ENCODE peak calls at places on chromosomes 6 and 20, in five cellular contexts. One of them, this sample, is unnamed. For H3K4me1 and H3K36me3, the result is how much of the 10 kb centered on the place peaks cover.

GRCh38 chr6:16762265-16762546 is 946 bp upstream of the ATXN1 start:
- DNase-seq in OCI-LY7: no peak
- DNase-seq in GM23248: peak
- DNase-seq in endothelial cell of umbilical vein: no peak
- DNase-seq in stomach: no peak
- DNase-seq in this sample: no peak

GRCh38 chr20:14634666-14635065 is 297.3 kb upstream of the FLRT3 start:
- DNase-seq in GM23248: peak
- DNase-seq in stomach: no peak
- DNase-seq in OCI-LY7: no peak
- DNase-seq in endothelial cell of umbilical vein: no peak
- DNase-seq in this sample: no peak

GRCh38 chr6:84222426-84222825 is 5.0 kb downstream of the CEP162 start:
- DNase-seq in endothelial cell of umbilical vein: no peak
- DNase-seq in stomach: no peak
- DNase-seq in GM23248: no peak
- DNase-seq in OCI-LY7: no peak
- DNase-seq in this sample: no peak

GRCh38 chr6:27617046-27617687 is 144.3 kb upstream of the ZNF184 start:
- DNase-seq in stomach: no peak
- DNase-seq in GM23248: peak
- DNase-seq in endothelial cell of umbilical vein: peak
- DNase-seq in OCI-LY7: no peak
- DNase-seq in this sample: no peak

GRCh38 chr6:110618591-110619267 is 142.3 kb upstream of the SLC22A16 start:
- DNase-seq in stomach: no peak
- DNase-seq in GM23248: no peak
- DNase-seq in OCI-LY7: peak
- DNase-seq in endothelial cell of umbilical vein: peak
- DNase-seq in this sample: no peak

GRCh38 chr20:35849726-35850125 is 77.9 kb downstream of the PHF20 start:
- DNase-seq in GM23248: peak
- DNase-seq in stomach: no peak
- DNase-seq in OCI-LY7: no peak
- DNase-seq in endothelial cell of umbilical vein: peak
- DNase-seq in this sample: no peak

GRCh38 chr6:33848498-33848897 is 44.7 kb upstream of the MLN start:
- DNase-seq in OCI-LY7: no peak
- DNase-seq in endothelial cell of umbilical vein: no peak
- DNase-seq in GM23248: no peak
- DNase-seq in stomach: no peak
- DNase-seq in this sample: no peak

GRCh38 chr6:137115653-137116052 is 57.8 kb downstream of the IL22RA2 start:
- DNase-seq in OCI-LY7: no peak
- DNase-seq in endothelial cell of umbilical vein: peak
- DNase-seq in GM23248: no peak
- DNase-seq in stomach: no peak
- DNase-seq in this sample: no peak

GRCh38 chr6:35568967-35569606 is 56.4 kb upstream of the TULP1 start:
- DNase-seq in endothelial cell of umbilical vein: no peak
- DNase-seq in OCI-LY7: peak
- DNase-seq in GM23248: peak
- DNase-seq in stomach: peak
- DNase-seq in this sample: peak

GRCh38 chr20:57661201-57662027 is 41.2 kb upstream of the ZBP1 start:
- DNase-seq in OCI-LY7: no peak
- DNase-seq in endothelial cell of umbilical vein: no peak
- DNase-seq in stomach: peak
- DNase-seq in GM23248: no peak
- DNase-seq in this sample: no peak

GRCh38 chr6:158660331-158660730 is 10.5 kb downstream of the SYTL3 start:
- DNase-seq in stomach: peak
- DNase-seq in endothelial cell of umbilical vein: no peak
- DNase-seq in OCI-LY7: peak
- DNase-seq in GM23248: peak
- DNase-seq in this sample: peak

GRCh38 chr20:53939554-53940355 is 130.6 kb downstream of the BCAS1 start:
- DNase-seq in stomach: peak
- DNase-seq in OCI-LY7: peak
- DNase-seq in GM23248: peak
- DNase-seq in endothelial cell of umbilical vein: peak
- DNase-seq in this sample: peak

GRCh38 chr6:35278708-35279107 is 18.9 kb upstream of the DEF6 start:
- DNase-seq in endothelial cell of umbilical vein: no peak
- DNase-seq in GM23248: no peak
- DNase-seq in stomach: no peak
- DNase-seq in OCI-LY7: no peak
- DNase-seq in this sample: no peak

GRCh38 chr20:14117768-14118167 is 122.5 kb downstream of the MACROD2 start:
- DNase-seq in endothelial cell of umbilical vein: no peak
- DNase-seq in OCI-LY7: no peak
- DNase-seq in stomach: no peak
- DNase-seq in GM23248: peak
- DNase-seq in this sample: no peak

GRCh38 chr20:34774431-34774830 is 51.0 kb downstream of the NCOA6 start:
- DNase-seq in stomach: no peak
- DNase-seq in endothelial cell of umbilical vein: no peak
- DNase-seq in OCI-LY7: no peak
- DNase-seq in GM23248: no peak
- DNase-seq in this sample: no peak

GRCh38 chr6:129732034-129732433 is 22.1 kb upstream of the ARHGAP18 start:
- DNase-seq in GM23248: peak
- DNase-seq in endothelial cell of umbilical vein: no peak
- DNase-seq in OCI-LY7: no peak
- DNase-seq in stomach: no peak
- DNase-seq in this sample: no peak

GRCh38 chr6:80638222-80639055 is 532.0 kb downstream of the BCKDHB start:
- DNase-seq in GM23248: peak
- DNase-seq in endothelial cell of umbilical vein: peak
- DNase-seq in stomach: peak
- DNase-seq in OCI-LY7: no peak
- DNase-seq in this sample: peak

GRCh38 chr20:11436113-11436890 is 481.4 kb upstream of the BTBD3 start:
- DNase-seq in GM23248: no peak
- DNase-seq in stomach: no peak
- DNase-seq in OCI-LY7: no peak
- DNase-seq in endothelial cell of umbilical vein: no peak
- DNase-seq in this sample: no peak

GRCh38 chr20:41095110-41095969 is 42.0 kb upstream of the PLCG1 start:
- DNase-seq in GM23248: peak
- DNase-seq in OCI-LY7: peak
- DNase-seq in stomach: peak
- DNase-seq in endothelial cell of umbilical vein: peak
- DNase-seq in this sample: peak
- H3K4me1 ChIP-seq in GM23248: under half
- H3K4me1 ChIP-seq in OCI-LY7: under half
- H3K4me1 ChIP-seq in stomach: under half
- H3K4me1 ChIP-seq in endothelial cell of umbilical vein: under half
- H3K4me1 ChIP-seq in this sample: under half

DNA sequence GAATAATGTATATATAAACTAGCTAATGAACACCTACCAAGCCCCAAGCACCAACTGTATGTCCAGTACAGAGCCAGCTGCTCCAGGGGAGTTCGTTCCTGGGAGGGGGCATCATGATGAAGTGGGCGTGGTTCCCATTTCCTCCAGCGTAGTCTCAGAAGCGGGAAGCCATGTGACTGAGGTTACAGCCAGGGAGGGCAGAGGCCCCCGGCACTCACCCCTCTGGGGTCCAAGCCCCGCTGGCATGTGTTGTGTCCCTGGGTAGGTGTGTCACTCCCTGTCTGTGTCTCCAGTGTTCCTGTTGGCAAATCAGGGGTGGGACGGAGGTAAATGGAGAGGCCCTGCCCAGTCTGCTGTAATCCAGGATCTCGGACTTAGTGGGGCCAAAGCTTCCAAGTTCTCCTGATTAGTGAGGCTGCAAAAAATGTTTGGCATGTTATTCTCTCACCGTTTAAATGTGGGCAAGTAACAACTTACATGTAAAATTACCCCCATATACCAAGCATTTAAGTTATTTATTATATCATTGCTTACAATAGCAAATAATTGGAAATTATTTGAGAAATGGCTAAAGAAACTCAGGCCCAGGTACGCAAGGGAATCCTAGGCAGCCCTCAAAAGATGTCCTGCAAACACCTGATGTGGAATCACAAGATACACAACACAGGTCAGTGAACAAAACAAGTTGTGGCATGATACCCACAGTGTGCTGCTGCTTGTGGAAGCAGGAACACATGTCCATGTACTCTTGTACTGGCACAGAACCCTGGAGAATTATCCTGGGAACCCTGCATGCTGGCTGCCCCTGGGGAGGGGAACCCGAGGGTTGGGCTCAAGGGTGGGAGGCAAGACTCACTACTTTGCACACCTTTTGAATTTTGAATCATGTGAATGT is 22.2 kb downstream of the FAM110A start:
- DNase-seq in OCI-LY7: no peak
- DNase-seq in GM23248: peak
- DNase-seq in endothelial cell of umbilical vein: no peak
- DNase-seq in stomach: no peak
- DNase-seq in this sample: no peak
- H3K4me3 ChIP-seq in OCI-LY7: no peak
- H3K4me3 ChIP-seq in GM23248: peak
- H3K4me3 ChIP-seq in endothelial cell of umbilical vein: no peak
- H3K4me3 ChIP-seq in stomach: no peak
- H3K4me3 ChIP-seq in this sample: no peak

GRCh38 chr20:49647509-49647908 is 66.2 kb downstream of the B4GALT5 start:
- DNase-seq in endothelial cell of umbilical vein: no peak
- DNase-seq in stomach: no peak
- DNase-seq in GM23248: peak
- DNase-seq in OCI-LY7: no peak
- DNase-seq in this sample: no peak
- H3K36me3 ChIP-seq in endothelial cell of umbilical vein: under half
- H3K36me3 ChIP-seq in stomach: under half
- H3K36me3 ChIP-seq in GM23248: under half
- H3K36me3 ChIP-seq in OCI-LY7: half or more
- H3K36me3 ChIP-seq in this sample: under half

GRCh38 chr20:56175884-56176283 is 72.6 kb upstream of the MC3R start:
- DNase-seq in stomach: no peak
- DNase-seq in endothelial cell of umbilical vein: no peak
- DNase-seq in GM23248: no peak
- DNase-seq in OCI-LY7: no peak
- DNase-seq in this sample: no peak
- H3K4me1 ChIP-seq in stomach: under half
- H3K4me1 ChIP-seq in endothelial cell of umbilical vein: under half
- H3K4me1 ChIP-seq in GM23248: under half
- H3K4me1 ChIP-seq in OCI-LY7: under half
- H3K4me1 ChIP-seq in this sample: under half

DNA sequence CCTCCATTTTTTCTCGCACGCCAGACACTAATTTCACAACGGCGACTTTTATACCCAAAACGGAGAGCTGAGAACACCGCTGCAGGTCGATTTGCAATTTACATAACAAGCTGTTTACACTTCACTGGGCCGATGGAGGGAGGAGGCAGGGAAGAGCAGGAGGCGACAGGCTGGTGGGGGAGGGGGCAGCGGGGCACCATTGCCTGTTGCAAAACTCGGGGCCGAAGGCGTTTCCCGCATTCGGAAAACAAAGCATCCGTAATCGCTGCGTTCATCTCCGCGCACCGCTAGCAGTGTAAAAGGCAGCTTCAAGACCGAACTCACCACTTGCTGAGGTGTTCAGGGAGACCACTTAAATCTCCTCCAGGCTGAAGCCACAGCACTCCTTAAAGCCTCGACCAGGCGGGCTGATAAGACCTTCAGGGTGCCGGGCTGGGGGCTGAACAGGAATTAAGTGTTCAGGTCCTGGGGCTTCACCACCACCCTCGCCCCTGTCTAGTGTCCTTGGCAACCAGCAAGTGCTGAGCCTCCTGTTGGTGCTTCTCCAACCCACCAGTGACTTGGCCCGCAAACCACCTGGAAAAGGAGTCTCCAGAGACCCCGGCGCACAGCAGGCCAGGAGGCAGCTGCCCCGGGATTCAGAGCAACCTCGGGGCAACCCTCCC is 2.0 kb upstream of the FOXC1 start:
- DNase-seq in endothelial cell of umbilical vein: peak
- DNase-seq in stomach: no peak
- DNase-seq in OCI-LY7: no peak
- DNase-seq in GM23248: peak
- DNase-seq in this sample: no peak
- H3K4me3 ChIP-seq in endothelial cell of umbilical vein: no peak
- H3K4me3 ChIP-seq in stomach: no peak
- H3K4me3 ChIP-seq in OCI-LY7: no peak
- H3K4me3 ChIP-seq in GM23248: no peak
- H3K4me3 ChIP-seq in this sample: no peak

DNA sequence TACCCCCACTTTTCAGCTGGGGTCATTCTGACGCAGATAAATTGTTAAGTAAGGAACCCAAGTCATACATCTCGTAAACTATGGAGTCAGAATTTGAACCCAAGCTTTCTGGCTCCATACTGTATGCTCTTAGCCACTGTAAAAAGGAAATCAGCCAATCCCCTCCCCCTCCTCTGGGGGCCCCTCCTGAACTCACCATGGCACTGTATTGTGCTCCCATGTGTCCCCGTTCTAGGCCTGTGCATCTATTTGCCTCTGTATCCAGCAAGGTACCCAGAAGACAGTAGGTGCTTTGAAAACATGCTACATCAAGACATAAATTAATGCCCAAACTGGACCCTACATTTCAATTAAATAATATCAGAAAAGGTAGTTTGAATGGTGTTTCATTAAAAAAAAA is 98.5 kb downstream of the PREP start:
- DNase-seq in stomach: no peak
- DNase-seq in GM23248: no peak
- DNase-seq in OCI-LY7: no peak
- DNase-seq in endothelial cell of umbilical vein: no peak
- DNase-seq in this sample: no peak
- H3K36me3 ChIP-seq in stomach: under half
- H3K36me3 ChIP-seq in GM23248: under half
- H3K36me3 ChIP-seq in OCI-LY7: under half
- H3K36me3 ChIP-seq in endothelial cell of umbilical vein: under half
- H3K36me3 ChIP-seq in this sample: under half

GRCh38 chr6:56714982-56715456 is 72.3 kb upstream of the DST start:
- DNase-seq in stomach: no peak
- DNase-seq in GM23248: peak
- DNase-seq in endothelial cell of umbilical vein: peak
- DNase-seq in OCI-LY7: no peak
- DNase-seq in this sample: no peak

GRCh38 chr6:56719310-56719709 is 76.6 kb upstream of the DST start:
- DNase-seq in GM23248: peak
- DNase-seq in endothelial cell of umbilical vein: peak
- DNase-seq in stomach: no peak
- DNase-seq in OCI-LY7: no peak
- DNase-seq in this sample: no peak

GRCh38 chr6:56716229-56716628 is 73.5 kb upstream of the DST start:
- DNase-seq in GM23248: no peak
- DNase-seq in OCI-LY7: no peak
- DNase-seq in endothelial cell of umbilical vein: no peak
- DNase-seq in stomach: no peak
- DNase-seq in this sample: no peak

GRCh38 chr6:56720882-56721281 is 78.2 kb upstream of the DST start:
- DNase-seq in stomach: no peak
- DNase-seq in GM23248: no peak
- DNase-seq in OCI-LY7: no peak
- DNase-seq in endothelial cell of umbilical vein: no peak
- DNase-seq in this sample: no peak

DNA sequence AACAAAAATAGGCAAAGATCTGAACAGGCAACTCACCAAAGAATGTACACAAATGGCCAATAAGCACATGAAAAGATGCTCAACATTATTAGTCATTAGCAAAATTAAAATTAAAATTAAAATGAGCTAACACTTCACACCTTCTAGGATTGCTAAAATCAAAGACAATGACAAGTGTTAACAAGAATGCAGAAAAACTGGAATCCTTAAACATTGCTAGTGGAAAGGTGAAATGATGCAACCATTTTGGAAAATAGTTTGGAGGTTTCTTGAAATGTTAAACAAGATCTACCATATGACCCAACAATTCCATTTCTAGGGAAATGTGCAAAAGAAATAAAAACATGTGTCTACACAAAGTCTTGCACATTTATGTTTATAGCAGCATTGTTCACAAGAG is 75.5 kb upstream of the DST start:
- DNase-seq in GM23248: no peak
- DNase-seq in OCI-LY7: no peak
- DNase-seq in stomach: no peak
- DNase-seq in endothelial cell of umbilical vein: no peak
- DNase-seq in this sample: no peak
- H3K4me1 ChIP-seq in GM23248: half or more
- H3K4me1 ChIP-seq in OCI-LY7: under half
- H3K4me1 ChIP-seq in stomach: under half
- H3K4me1 ChIP-seq in endothelial cell of umbilical vein: under half
- H3K4me1 ChIP-seq in this sample: under half

This sample was measured in mucosa of descending colon.